ENCODE peak calls at places on chromosomes 16 and 17, in four cellular contexts. T is astrocyte of the cerebellum, C is tibial nerve, P is heart left ventricle. D is an unnamed sample.

GRCh38 chr17:63446218-63446980 is at the start of gene CYB561:
- DNase-seq in C (peak), T (no peak), P (peak), D (peak)

GRCh38 chr16:85238233-85238647 is 126.0 kb upstream of the CIBAR2 start:
- DNase-seq in T (peak), P (peak), C (peak), D (peak)

GRCh38 chr16:23119570-23119969 is 29.7 kb downstream of the USP31 start:
- DNase-seq in P (no peak), C (no peak), T (no peak), D (peak)

GRCh38 chr17:76562734-76563148 is 22.9 kb downstream of the PRCD start:
- DNase-seq in P (no peak), C (no peak), T (peak), D (peak)

GRCh38 chr16:85472514-85472913 is 140.6 kb upstream of the GSE1 start:
- DNase-seq in T (no peak), C (no peak), P (no peak), D (no peak)

GRCh38 chr17:5226940-5227878 is 7.5 kb downstream of the SCIMP start:
- DNase-seq in P (no peak), T (no peak), C (no peak), D (no peak)

GRCh38 chr17:8210761-8211458 is 535 bp upstream of the AURKB start:
- DNase-seq in T (no peak), P (no peak), C (no peak), D (no peak)

GRCh38 chr17:18040287-18040858 is 1.2 kb downstream of the GID4 start:
- DNase-seq in C (no peak), P (no peak), T (no peak), D (no peak)

GRCh38 chr17:68403122-68403521 is 54.2 kb downstream of the WIPI1 start:
- DNase-seq in C (no peak), T (no peak), P (no peak), D (no peak)

GRCh38 chr16:88454315-88455057 is 1.4 kb downstream of the ZFPM1 start:
- DNase-seq in C (no peak), P (no peak), T (no peak), D (no peak)

GRCh38 chr16:46857261-46857962 is 26.4 kb upstream of the C16orf87 start:
- DNase-seq in C (no peak), T (peak), P (no peak), D (peak)

GRCh38 chr17:82789806-82790205 is 37.9 kb downstream of the TBCD start:
- DNase-seq in T (no peak), C (no peak), P (no peak), D (no peak)

GRCh38 chr16:70700101-70701020 is 14.5 kb upstream of the MTSS2 start:
- DNase-seq in T (peak), P (peak), C (no peak), D (no peak)

GRCh38 chr17:17347956-17348871 is 45.0 kb downstream of the NT5M start:
- DNase-seq in C (no peak), T (no peak), P (no peak), D (no peak)

GRCh38 chr17:14201595-14201994 is 35.1 kb downstream of the CDRT15 start:
- DNase-seq in T (no peak), C (no peak), P (no peak), D (no peak)

GRCh38 chr17:75181608-75182318 is 996 bp downstream of the SUMO2 start:
- DNase-seq in C (no peak), T (no peak), P (no peak), D (peak)

GRCh38 chr16:85570213-85570734 is 42.8 kb upstream of the GSE1 start:
- DNase-seq in T (no peak), P (no peak), C (no peak), D (no peak)

GRCh38 chr17:13593757-13594156 is 8.0 kb downstream of the HS3ST3A1 start:
- DNase-seq in C (no peak), P (no peak), T (no peak), D (peak)

GRCh38 chr16:81442220-81442908 is 2.2 kb upstream of the CMIP start:
- DNase-seq in T (no peak), P (no peak), C (no peak), D (no peak)

GRCh38 chr16:81936209-81936608 is 75.1 kb downstream of the SDR42E1 start:
- DNase-seq in P (no peak), T (no peak), C (no peak), D (no peak)

GRCh38 chr17:17152385-17152784 is 53.7 kb downstream of the PLD6 start:
- DNase-seq in P (peak), C (no peak), T (no peak), D (no peak)

GRCh38 chr17:79607941-79608728 is 2.7 kb downstream of the RBFOX3 start:
- DNase-seq in P (no peak), C (no peak), T (no peak), D (peak)

DNA sequence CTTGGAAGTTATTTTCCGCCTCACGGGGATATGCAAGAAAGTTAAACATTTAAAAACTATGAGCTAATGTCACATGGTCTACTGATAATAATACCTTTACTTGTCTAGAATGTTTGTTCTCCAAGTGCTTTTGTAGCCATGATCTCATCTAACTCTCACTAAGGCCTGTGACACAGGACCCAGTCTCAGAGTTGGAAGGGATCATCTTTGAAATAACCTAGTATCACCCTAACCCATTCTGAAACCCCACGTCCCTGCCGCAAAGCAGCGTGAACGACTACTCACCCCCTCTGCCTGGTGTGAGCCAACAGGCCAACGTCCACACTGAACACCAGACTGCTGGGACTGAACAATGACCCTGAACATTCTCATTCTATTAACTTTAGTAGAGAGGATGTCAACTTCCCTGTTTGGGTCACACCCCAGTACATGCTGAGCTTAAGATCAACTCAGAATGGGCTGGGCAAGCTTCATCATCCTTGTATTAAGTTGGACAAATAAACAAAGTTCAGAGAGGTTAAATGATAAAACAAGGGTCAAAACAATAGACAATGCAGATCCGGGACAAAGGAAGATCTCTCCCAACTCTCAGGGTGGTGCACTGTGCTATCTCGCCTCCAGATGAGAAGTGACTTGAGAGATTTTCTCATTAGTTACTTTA is 54.8 kb upstream of the BCAR1 start:
- DNase-seq in C (no peak), P (no peak), T (no peak), D (no peak)
- H3K4me3 ChIP-seq in C (no peak), P (no peak), T (no peak), D (no peak)

GRCh38 chr16:29760567-29761279 is 14.9 kb upstream of the C16orf54 start:
- DNase-seq in T (no peak), P (no peak), C (no peak), D (no peak)

GRCh38 chr16:29753516-29753915 is 7.7 kb upstream of the C16orf54 start:
- DNase-seq in P (no peak), C (no peak), T (no peak), D (no peak)

GRCh38 chr16:29761882-29762281 is 16.1 kb upstream of the C16orf54 start:
- DNase-seq in T (no peak), C (no peak), P (no peak), D (no peak)

GRCh38 chr16:29756654-29757053 is 10.9 kb upstream of the C16orf54 start:
- DNase-seq in T (no peak), P (no peak), C (no peak), D (peak)

GRCh38 chr16:29757950-29758466 is 12.2 kb upstream of the C16orf54 start:
- DNase-seq in P (no peak), T (no peak), C (no peak), D (peak)
- TF ChIP-seq CTCF in P (no peak), T (no peak), C (no peak), D (peak)

GRCh38 chr16:57797526-57798266 is 4.6 kb downstream of the KIFC3 start:
- DNase-seq in C (no peak), T (no peak), P (no peak), D (no peak)

GRCh38 chr16:57791903-57792461 is 10.3 kb downstream of the KIFC3 start:
- DNase-seq in T (no peak), P (no peak), C (no peak), D (no peak)

GRCh38 chr16:57797216-57797525 is 5.1 kb downstream of the KIFC3 start:
- DNase-seq in T (no peak), P (no peak), C (no peak), D (no peak)

GRCh38 chr16:57795431-57795878 is 6.8 kb downstream of the KIFC3 start:
- DNase-seq in P (no peak), C (no peak), T (peak), D (peak)

DNA sequence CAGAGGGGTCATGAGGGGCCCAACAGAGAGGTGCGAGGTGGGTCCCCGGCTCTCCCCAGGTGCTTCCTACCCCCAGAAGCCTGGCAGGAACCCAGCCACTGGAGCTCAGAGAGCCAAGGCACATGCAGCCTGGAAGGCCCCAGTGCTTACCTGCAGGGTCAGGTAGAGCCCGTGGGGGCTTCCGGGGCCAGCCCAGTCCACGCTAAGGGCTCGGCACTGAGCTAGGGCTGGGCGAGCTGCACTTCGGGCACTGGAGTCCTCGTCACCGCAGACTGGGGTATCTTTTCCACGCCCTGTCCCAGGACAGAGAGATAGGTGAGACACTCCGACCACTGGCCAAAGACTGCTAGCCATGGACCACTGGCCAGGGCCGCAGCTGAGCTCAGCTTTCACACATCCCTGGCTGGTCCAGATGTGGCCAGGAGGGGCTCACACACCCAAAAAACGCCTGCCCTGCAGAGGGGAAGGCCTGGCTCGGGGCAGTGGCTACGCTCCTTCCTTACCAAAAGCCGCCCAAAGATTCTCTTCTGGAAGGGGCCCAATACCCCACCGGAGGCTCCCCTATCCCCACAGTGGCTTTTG is 7.4 kb downstream of the KIFC3 start:
- DNase-seq in C (no peak), T (no peak), P (no peak), D (no peak)
- H3K4me3 ChIP-seq in C (no peak), T (no peak), P (no peak), D (no peak)

DNA sequence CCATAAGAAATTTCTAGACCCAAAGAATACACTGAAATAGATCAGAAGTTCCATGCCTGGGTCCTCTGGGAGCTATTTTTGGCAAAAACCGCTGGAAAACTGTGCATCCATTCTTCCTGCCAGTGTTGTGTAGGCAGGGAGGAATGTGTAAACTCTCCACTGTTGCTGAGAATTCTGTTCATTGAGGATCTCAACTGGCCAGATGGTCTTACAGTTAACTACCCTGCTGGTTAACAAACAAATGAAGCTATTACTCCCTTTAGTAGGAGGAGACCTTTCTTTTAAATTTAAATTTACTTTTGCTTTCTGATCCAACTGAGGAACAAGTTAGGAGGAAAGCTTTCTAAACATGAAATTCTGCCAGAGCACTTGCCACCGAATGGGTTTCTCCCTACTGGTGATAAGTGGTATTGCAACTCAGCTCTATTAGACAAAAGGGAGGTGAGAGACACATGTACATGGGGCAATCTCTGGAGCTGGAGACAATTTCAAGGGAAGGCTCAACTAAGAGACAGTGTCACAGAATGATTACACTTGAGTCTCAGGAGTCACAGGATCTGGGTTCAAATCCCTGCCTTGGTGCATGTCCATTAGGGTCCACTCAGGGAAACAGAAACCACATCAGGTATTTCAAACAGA is 37.6 kb downstream of the SOCS1 start:
- DNase-seq in T (no peak), P (no peak), C (no peak), D (no peak)
- TF ChIP-seq CTCF in T (peak), P (no peak), C (peak), D (peak)

GRCh38 chr17:32827227-32827626 is 49.7 kb downstream of the MYO1D start:
- DNase-seq in C (no peak), P (no peak), T (no peak), D (no peak)
- H3K4me3 ChIP-seq in C (no peak), P (no peak), T (no peak), D (no peak)

GRCh38 chr17:43327834-43328420 is 70.9 kb upstream of the ARL4D start:
- DNase-seq in P (no peak), C (no peak), T (no peak), D (no peak)
- TF ChIP-seq CTCF in P (no peak), C (no peak), T (no peak), D (no peak)

D was measured in fibroblast of villous mesenchyme.